ENCODE peak calls at places on chromosomes 1 and 21, in six cellular contexts. One of them, this sample, is unnamed.
A peak's percentile ranks its signal among the peaks of the same experiment; 100 is the strongest.

GRCh38 chr1:187948170-187948794 is 1119.5 kb downstream of the PLA2G4A start:
- DNase-seq in left lung: no peak
- DNase-seq in GM12864: no peak
- DNase-seq in tibial artery: no peak
- DNase-seq in B cell: no peak
- DNase-seq in fibroblast of pulmonary artery: no peak
- DNase-seq in this sample: no peak

GRCh38 chr21:28336299-28336698 is 656.4 kb downstream of the LTN1 start:
- DNase-seq in left lung: no peak
- DNase-seq in GM12864: no peak
- DNase-seq in tibial artery: no peak
- DNase-seq in B cell: no peak
- DNase-seq in fibroblast of pulmonary artery: peak; percentile 92
- DNase-seq in this sample: peak; percentile 94

GRCh38 chr21:34360488-34361241 is 3.1 kb upstream of the KCNE2 start:
- DNase-seq in left lung: no peak
- DNase-seq in GM12864: no peak
- DNase-seq in tibial artery: no peak
- DNase-seq in B cell: no peak
- DNase-seq in fibroblast of pulmonary artery: no peak
- DNase-seq in this sample: no peak

GRCh38 chr1:241964550-241965241 is 7.1 kb downstream of the BECN2 start:
- DNase-seq in left lung: no peak
- DNase-seq in GM12864: no peak
- DNase-seq in tibial artery: no peak
- DNase-seq in B cell: no peak
- DNase-seq in fibroblast of pulmonary artery: peak; percentile 11
- DNase-seq in this sample: peak; percentile 40

GRCh38 chr1:203522237-203522636 is 28.3 kb downstream of the OPTC start:
- DNase-seq in left lung: no peak
- DNase-seq in GM12864: no peak
- DNase-seq in tibial artery: no peak
- DNase-seq in B cell: peak; percentile 1
- DNase-seq in fibroblast of pulmonary artery: no peak
- DNase-seq in this sample: no peak

GRCh38 chr1:21647431-21648373 is 21.5 kb downstream of the RAP1GAP start:
- DNase-seq in left lung: no peak
- DNase-seq in GM12864: no peak
- DNase-seq in tibial artery: no peak
- DNase-seq in B cell: no peak
- DNase-seq in fibroblast of pulmonary artery: peak; percentile 71
- DNase-seq in this sample: peak; percentile 64

GRCh38 chr21:16870116-16870515 is 642.7 kb upstream of the CXADR start:
- DNase-seq in left lung: no peak
- DNase-seq in GM12864: no peak
- DNase-seq in tibial artery: no peak
- DNase-seq in B cell: no peak
- DNase-seq in fibroblast of pulmonary artery: peak; percentile 61
- DNase-seq in this sample: peak; percentile 47

GRCh38 chr1:165762725-165763124 is 5.9 kb downstream of the TMCO1 start:
- DNase-seq in left lung: no peak
- DNase-seq in GM12864: no peak
- DNase-seq in tibial artery: no peak
- DNase-seq in B cell: no peak
- DNase-seq in fibroblast of pulmonary artery: no peak
- DNase-seq in this sample: no peak

GRCh38 chr1:42085596-42085995 is 67.6 kb upstream of the GUCA2B start:
- DNase-seq in left lung: no peak
- DNase-seq in GM12864: no peak
- DNase-seq in tibial artery: no peak
- DNase-seq in B cell: no peak
- DNase-seq in fibroblast of pulmonary artery: peak; percentile 53
- DNase-seq in this sample: peak; percentile 55

GRCh38 chr1:225617956-225618355 is 35.0 kb downstream of the ENAH start:
- DNase-seq in left lung: no peak
- DNase-seq in GM12864: no peak
- DNase-seq in tibial artery: no peak
- DNase-seq in B cell: no peak
- DNase-seq in fibroblast of pulmonary artery: no peak
- DNase-seq in this sample: no peak

GRCh38 chr1:30527511-30528140 is 195.8 kb downstream of the MATN1 start:
- DNase-seq in left lung: no peak
- DNase-seq in GM12864: no peak
- DNase-seq in tibial artery: peak; percentile 33
- DNase-seq in B cell: no peak
- DNase-seq in fibroblast of pulmonary artery: no peak
- DNase-seq in this sample: peak; percentile 3

GRCh38 chr1:223872308-223872878 is 26.6 kb upstream of the TP53BP2 start:
- DNase-seq in left lung: no peak
- DNase-seq in GM12864: no peak
- DNase-seq in tibial artery: no peak
- DNase-seq in B cell: no peak
- DNase-seq in fibroblast of pulmonary artery: peak; percentile 9
- DNase-seq in this sample: no peak

GRCh38 chr1:151539321-151540020 is 638 bp upstream of the TUFT1 start:
- DNase-seq in left lung: peak; percentile 89
- DNase-seq in GM12864: peak; percentile 64
- DNase-seq in tibial artery: peak; percentile 87
- DNase-seq in B cell: peak; percentile 55
- DNase-seq in fibroblast of pulmonary artery: peak; percentile 95
- DNase-seq in this sample: peak; percentile 99

GRCh38 chr1:49051647-49052046 is 275.0 kb upstream of the BEND5 start:
- DNase-seq in left lung: no peak
- DNase-seq in GM12864: no peak
- DNase-seq in tibial artery: no peak
- DNase-seq in B cell: no peak
- DNase-seq in fibroblast of pulmonary artery: no peak
- DNase-seq in this sample: no peak

GRCh38 chr1:199909137-199909536 is 118.4 kb upstream of the NR5A2 start:
- DNase-seq in left lung: no peak
- DNase-seq in GM12864: no peak
- DNase-seq in tibial artery: no peak
- DNase-seq in B cell: no peak
- DNase-seq in fibroblast of pulmonary artery: peak; percentile 9
- DNase-seq in this sample: no peak

GRCh38 chr1:89965203-89965900 is 29.6 kb upstream of the ZNF326 start:
- DNase-seq in left lung: no peak
- DNase-seq in GM12864: no peak
- DNase-seq in tibial artery: no peak
- DNase-seq in B cell: no peak
- DNase-seq in fibroblast of pulmonary artery: peak; percentile 55
- DNase-seq in this sample: peak; percentile 74

GRCh38 chr1:162019006-162019405 is 4.7 kb downstream of the OLFML2B start:
- DNase-seq in left lung: no peak
- DNase-seq in GM12864: no peak
- DNase-seq in tibial artery: no peak
- DNase-seq in B cell: no peak
- DNase-seq in fibroblast of pulmonary artery: peak; percentile 73
- DNase-seq in this sample: peak; percentile 82

GRCh38 chr1:111904478-111905218 is 84.8 kb downstream of the KCND3 start:
- DNase-seq in left lung: no peak
- DNase-seq in GM12864: no peak
- DNase-seq in tibial artery: no peak
- DNase-seq in B cell: peak; percentile 19
- DNase-seq in fibroblast of pulmonary artery: no peak
- DNase-seq in this sample: no peak

GRCh38 chr1:201183728-201184127 is 6.9 kb upstream of the IGFN1 start:
- DNase-seq in left lung: peak; percentile 54
- DNase-seq in GM12864: no peak
- DNase-seq in tibial artery: no peak
- DNase-seq in B cell: no peak
- DNase-seq in fibroblast of pulmonary artery: no peak
- DNase-seq in this sample: no peak

DNA sequence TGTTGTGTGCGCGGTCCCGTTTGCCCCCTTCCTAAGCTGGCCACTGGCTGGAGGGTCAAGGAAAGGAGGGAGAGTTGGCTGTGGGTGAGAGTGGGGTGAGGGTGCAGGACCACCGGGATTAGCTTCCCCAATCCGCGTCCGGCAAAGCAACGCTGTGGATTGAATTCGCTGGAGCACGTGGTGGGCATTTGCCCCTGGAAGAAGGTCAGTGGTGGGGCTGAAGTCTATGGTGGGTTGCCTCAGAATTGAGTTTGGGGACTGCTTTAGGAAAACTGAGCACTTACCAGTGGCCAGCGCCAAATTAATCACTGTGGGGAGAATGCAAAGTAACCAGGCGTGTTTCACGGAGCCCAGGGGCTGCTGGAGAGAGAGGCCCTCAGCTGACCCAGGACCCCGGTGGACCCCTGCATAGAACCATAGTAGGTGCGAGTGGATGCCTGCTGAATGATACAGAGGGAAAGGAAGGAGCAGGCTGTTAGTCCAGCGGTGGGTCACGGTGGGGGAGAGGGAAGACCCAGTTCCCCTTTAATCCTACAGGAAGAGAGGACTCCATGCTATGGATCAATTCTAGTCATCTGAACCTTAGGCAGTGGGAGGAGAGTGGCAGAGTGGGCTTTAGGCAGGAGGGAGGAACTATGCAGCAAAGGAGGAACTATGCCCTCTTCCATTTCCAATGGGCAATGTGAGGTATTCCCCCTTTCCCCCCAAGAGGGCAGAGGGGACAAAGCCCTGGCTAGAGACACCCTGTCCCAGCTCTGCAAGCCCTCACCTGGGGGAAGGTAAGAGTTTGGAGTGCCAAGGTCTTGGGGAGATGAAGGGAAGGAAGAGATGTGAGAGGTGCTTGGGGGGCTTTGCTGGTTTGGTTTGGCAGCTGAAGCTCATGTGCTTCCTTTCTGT is 1.2 kb downstream of the TNFRSF8 start:
- DNase-seq in left lung: peak; percentile 11
- DNase-seq in GM12864: no peak
- DNase-seq in tibial artery: no peak
- DNase-seq in B cell: no peak
- DNase-seq in fibroblast of pulmonary artery: no peak
- DNase-seq in this sample: no peak
- TF ChIP-seq CTCF in left lung: no peak
- TF ChIP-seq CTCF in GM12864: peak; percentile 8
- TF ChIP-seq CTCF in tibial artery: no peak
- TF ChIP-seq CTCF in B cell: no peak
- TF ChIP-seq CTCF in fibroblast of pulmonary artery: no peak
- TF ChIP-seq CTCF in this sample: no peak

GRCh38 chr1:180154325-180155201 is at the start of gene QSOX1:
- DNase-seq in left lung: peak; percentile 98
- DNase-seq in GM12864: peak; percentile 39
- DNase-seq in tibial artery: peak; percentile 93
- DNase-seq in B cell: peak; percentile 88
- DNase-seq in fibroblast of pulmonary artery: peak; percentile 88
- DNase-seq in this sample: peak; percentile 91
- TF ChIP-seq CTCF in left lung: no peak
- TF ChIP-seq CTCF in GM12864: no peak
- TF ChIP-seq CTCF in tibial artery: peak; percentile 17
- TF ChIP-seq CTCF in B cell: peak; percentile 9
- TF ChIP-seq CTCF in fibroblast of pulmonary artery: no peak
- TF ChIP-seq CTCF in this sample: no peak

DNA sequence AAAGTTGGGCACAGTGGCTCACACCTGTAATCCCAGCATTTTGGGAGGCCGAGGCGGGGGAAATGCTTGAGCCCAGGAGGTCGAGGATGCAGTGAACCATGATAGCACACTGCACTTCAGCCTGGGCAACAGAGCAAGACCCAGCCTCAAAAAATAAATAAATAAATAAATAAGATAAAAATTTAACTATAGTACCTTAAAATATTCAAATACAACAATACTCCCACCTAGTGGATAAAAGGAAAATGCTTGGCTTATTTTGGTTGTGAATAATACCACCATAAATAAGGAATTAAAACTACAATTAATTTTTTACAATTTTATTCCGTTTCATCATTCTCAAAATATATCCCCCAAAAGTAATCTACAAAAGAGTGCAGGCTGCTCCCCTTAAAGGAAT is 8.1 kb downstream of the PSMG1 start:
- DNase-seq in left lung: no peak
- DNase-seq in GM12864: no peak
- DNase-seq in tibial artery: no peak
- DNase-seq in B cell: no peak
- DNase-seq in fibroblast of pulmonary artery: peak; percentile 62
- DNase-seq in this sample: peak; percentile 28
- TF ChIP-seq CTCF in left lung: peak; percentile 37
- TF ChIP-seq CTCF in GM12864: peak; percentile 15
- TF ChIP-seq CTCF in tibial artery: no peak
- TF ChIP-seq CTCF in B cell: peak; percentile 79
- TF ChIP-seq CTCF in fibroblast of pulmonary artery: peak; percentile 54
- TF ChIP-seq CTCF in this sample: peak; percentile 46

DNA sequence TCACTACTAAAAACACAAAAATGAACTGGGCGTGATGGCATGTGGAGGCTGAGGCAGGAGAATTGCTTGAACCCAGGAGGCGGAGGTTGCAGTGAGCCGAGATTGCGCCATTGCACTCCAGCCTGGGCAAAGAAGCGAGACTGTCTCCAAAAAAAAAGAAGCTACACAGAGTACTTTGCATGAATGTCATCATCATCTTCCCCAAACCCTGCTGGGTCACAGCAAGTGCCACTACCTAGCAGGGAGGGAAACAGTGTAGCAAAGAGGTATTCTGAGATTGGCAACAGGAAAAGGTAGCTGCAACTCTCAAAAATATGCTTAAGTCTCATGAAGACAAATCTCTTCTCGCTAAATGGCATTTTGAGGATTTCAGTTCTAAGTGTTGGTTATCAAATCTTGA is 12.8 kb downstream of the NDC1 start:
- DNase-seq in left lung: no peak
- DNase-seq in GM12864: no peak
- DNase-seq in tibial artery: no peak
- DNase-seq in B cell: no peak
- DNase-seq in fibroblast of pulmonary artery: no peak
- DNase-seq in this sample: no peak
- TF ChIP-seq CTCF in left lung: no peak
- TF ChIP-seq CTCF in GM12864: no peak
- TF ChIP-seq CTCF in tibial artery: no peak
- TF ChIP-seq CTCF in B cell: no peak
- TF ChIP-seq CTCF in fibroblast of pulmonary artery: no peak
- TF ChIP-seq CTCF in this sample: no peak

DNA sequence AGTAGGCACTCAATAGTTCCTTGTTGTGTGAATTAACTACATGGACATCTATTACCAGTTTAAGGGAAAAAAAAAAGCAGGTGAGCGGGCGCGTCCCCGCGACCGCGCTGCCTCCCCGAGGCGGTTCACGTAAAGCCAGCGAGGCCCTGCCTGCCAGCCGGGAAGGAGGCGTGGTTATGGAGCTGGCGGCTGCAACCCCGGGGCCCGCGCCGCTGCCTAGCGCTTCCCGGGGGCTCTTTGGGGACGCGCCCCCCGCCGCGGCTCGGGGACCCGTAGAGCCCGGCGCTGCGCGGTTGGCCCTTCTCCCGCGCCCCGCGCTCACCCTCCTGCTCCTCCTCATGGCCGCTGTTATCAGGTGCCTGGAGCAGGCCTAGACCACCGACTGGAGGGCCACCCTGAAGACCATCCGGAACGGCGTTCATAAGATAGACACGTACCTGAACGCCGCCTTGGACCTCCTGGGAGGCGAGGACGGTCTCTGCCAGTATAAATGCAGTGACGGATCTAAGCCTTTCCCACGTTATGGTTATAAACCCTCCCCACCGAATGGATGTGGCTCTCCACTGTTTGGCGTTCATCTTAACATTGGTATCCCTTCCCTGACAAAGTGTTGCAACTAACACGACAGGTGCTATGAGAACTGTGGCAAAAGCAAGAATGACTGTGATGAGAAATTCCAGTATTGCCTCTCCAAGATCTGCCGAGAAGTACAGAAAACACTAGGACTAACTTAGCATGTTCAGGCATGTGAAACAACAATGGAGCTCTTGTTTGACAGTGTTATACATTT is 2.6 kb upstream of the CC2D1B start:
- DNase-seq in left lung: peak; percentile 92
- DNase-seq in GM12864: no peak
- DNase-seq in tibial artery: no peak
- DNase-seq in B cell: peak; percentile 47
- DNase-seq in fibroblast of pulmonary artery: peak; percentile 37
- DNase-seq in this sample: peak; percentile 38
- TF ChIP-seq CTCF in left lung: no peak
- TF ChIP-seq CTCF in GM12864: peak; percentile 5
- TF ChIP-seq CTCF in tibial artery: no peak
- TF ChIP-seq CTCF in B cell: no peak
- TF ChIP-seq CTCF in fibroblast of pulmonary artery: peak; percentile 30
- TF ChIP-seq CTCF in this sample: peak; percentile 22

This sample was measured in cardiac fibroblast.